ENCODE peak calls at places on chromosomes 13 and 19, in eight cellular contexts. D is pancreas; L is BJ; O is bronchial epithelial cell; X is CD4-positive, alpha-beta T cell; S is heart left ventricle; M is WERI-Rb-1; A is Peyer's patch. T is an unnamed sample.

GRCh38 chr19:55481148-55482127 is 3.5 kb upstream of the NAT14 start:
- DNase-seq in M (no peak), D (peak), O (no peak), A (no peak), L (no peak), X (no peak), S (peak), T (no peak)

GRCh38 chr13:33281951-33282595 is 3.5 kb downstream of the STARD13 start:
- DNase-seq in X (no peak), O (peak), M (no peak), L (no peak), A (no peak), D (no peak), S (no peak), T (peak)

GRCh38 chr19:10918359-10918758 is 10.1 kb downstream of the YIPF2 start:
- DNase-seq in A (no peak), M (peak), O (no peak), D (no peak), X (no peak), L (no peak), S (no peak), T (no peak)

GRCh38 chr19:51098366-51099069 is 9.7 kb downstream of the CTU1 start:
- DNase-seq in D (no peak), S (peak), A (peak), L (no peak), M (no peak), O (no peak), X (peak), T (no peak)

GRCh38 chr13:46961719-46962118 is 64.9 kb upstream of the HTR2A start:
- DNase-seq in S (no peak), M (no peak), X (no peak), A (no peak), D (no peak), O (peak), L (peak), T (peak)

GRCh38 chr19:46639356-46640061 is 3.5 kb upstream of the GNG8 start:
- DNase-seq in S (peak), A (no peak), O (no peak), L (peak), M (peak), X (no peak), D (peak), T (peak)

GRCh38 chr19:6204212-6204611 is 68.7 kb downstream of the ACSBG2 start:
- DNase-seq in S (no peak), O (no peak), L (no peak), A (no peak), D (no peak), M (no peak), X (no peak), T (no peak)

GRCh38 chr19:6260912-6261636 is 18.7 kb downstream of the MLLT1 start:
- DNase-seq in O (no peak), A (no peak), M (peak), D (no peak), X (no peak), S (no peak), L (no peak), T (no peak)

GRCh38 chr19:51311388-51312257 is at the start of gene IGLON5:
- DNase-seq in O (no peak), S (no peak), D (no peak), L (no peak), X (no peak), A (no peak), M (peak), T (no peak)

GRCh38 chr13:44680746-44681355 is 104.7 kb upstream of the TSC22D1 start:
- DNase-seq in M (no peak), L (no peak), O (no peak), S (no peak), A (no peak), D (no peak), X (no peak), T (no peak)

GRCh38 chr13:47110833-47111240 is 214.0 kb upstream of the HTR2A start:
- DNase-seq in X (no peak), O (no peak), S (no peak), A (no peak), L (no peak), D (no peak), M (no peak), T (no peak)

GRCh38 chr13:24995225-24995804 is 100.6 kb upstream of the PABPC3 start:
- DNase-seq in O (peak), X (peak), M (peak), L (peak), D (no peak), A (no peak), S (no peak), T (peak)

GRCh38 chr19:54100560-54100959 is at the start of gene OSCAR:
- DNase-seq in M (no peak), D (no peak), S (no peak), X (no peak), L (no peak), A (no peak), O (no peak), T (no peak)

GRCh38 chr19:33381101-33381500 is 7.6 kb downstream of the CEBPG start:
- DNase-seq in M (no peak), L (no peak), D (no peak), O (no peak), A (no peak), S (no peak), X (no peak), T (no peak)

GRCh38 chr19:16361254-16361653 is 36.6 kb downstream of the KLF2 start:
- DNase-seq in A (no peak), X (no peak), S (no peak), D (no peak), O (no peak), M (no peak), L (no peak), T (no peak)

GRCh38 chr19:21586341-21587116 is 81.1 kb downstream of the ZNF429 start:
- DNase-seq in A (no peak), M (no peak), L (no peak), S (peak), O (no peak), X (no peak), D (peak), T (no peak)

GRCh38 chr13:32594339-32594738 is 8.1 kb downstream of the PDS5B start:
- DNase-seq in A (no peak), L (no peak), M (no peak), X (no peak), O (peak), D (no peak), S (no peak), T (peak)

GRCh38 chr19:15243236-15243957 is 11.1 kb upstream of the EPHX3 start:
- DNase-seq in L (no peak), D (no peak), O (no peak), S (no peak), M (no peak), X (no peak), A (no peak), T (no peak)

GRCh38 chr13:75913925-75914324 is 277.8 kb downstream of the LMO7 start:
- DNase-seq in L (no peak), O (no peak), X (no peak), D (no peak), M (no peak), A (no peak), S (no peak), T (no peak)

GRCh38 chr19:31947436-31947835 is 398.0 kb upstream of the ZNF507 start:
- DNase-seq in D (no peak), X (no peak), L (no peak), S (no peak), M (no peak), A (no peak), O (no peak), T (no peak)

GRCh38 chr19:31946491-31946890 is 398.9 kb upstream of the ZNF507 start:
- DNase-seq in M (no peak), A (no peak), S (no peak), D (no peak), L (no peak), O (no peak), X (no peak), T (no peak)

GRCh38 chr19:31944286-31944685 is 401.1 kb upstream of the ZNF507 start:
- DNase-seq in L (no peak), A (no peak), S (no peak), O (no peak), M (no peak), X (no peak), D (no peak), T (no peak)

GRCh38 chr19:31943778-31944177 is 401.6 kb upstream of the ZNF507 start:
- DNase-seq in D (no peak), M (no peak), A (no peak), X (no peak), L (no peak), S (no peak), O (no peak), T (no peak)

DNA sequence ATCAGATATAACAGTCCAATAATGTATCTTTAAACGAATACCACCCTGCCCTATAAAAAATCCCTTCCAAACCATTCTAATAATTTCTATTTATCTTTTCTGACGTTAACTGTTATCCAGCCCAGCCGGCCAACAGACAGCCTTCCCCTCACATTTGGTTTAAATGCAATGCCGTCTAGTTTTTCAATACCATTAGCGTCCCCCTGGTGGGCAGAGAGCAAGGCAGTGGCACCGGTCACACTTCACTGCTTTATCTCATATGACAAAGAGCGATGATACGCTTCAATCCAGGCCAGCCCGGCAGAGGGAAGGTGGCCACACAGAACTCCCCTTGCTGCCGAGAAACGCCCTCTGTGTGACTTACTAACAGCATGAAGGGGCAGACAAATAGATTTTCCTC is 402.1 kb upstream of the ZNF507 start:
- DNase-seq in O (no peak), D (no peak), L (no peak), S (no peak), A (no peak), X (no peak), M (peak), T (no peak)
- TF ChIP-seq CTCF in O (no peak), D (no peak), L (no peak), S (no peak), A (no peak), X (no peak), M (peak), T (no peak)

DNA sequence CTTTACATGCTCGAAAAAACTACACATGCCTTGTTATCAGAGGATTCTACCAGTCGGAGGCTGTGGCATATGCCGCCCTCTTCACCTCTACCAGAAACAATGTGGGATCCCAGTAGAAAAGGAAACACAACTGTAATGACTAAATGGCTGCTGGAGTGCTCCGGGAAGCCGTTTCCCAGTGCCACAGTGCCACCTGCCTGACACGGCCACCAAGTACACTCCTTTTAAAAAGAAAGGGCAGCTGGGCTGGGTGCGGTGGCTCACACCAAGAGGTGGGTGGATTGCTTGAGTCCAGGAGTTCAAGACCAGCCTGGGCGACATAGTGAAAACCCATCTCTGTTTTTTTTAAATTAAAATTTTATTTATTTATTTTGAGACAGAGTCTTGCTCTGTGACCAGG is 67.3 kb downstream of the TRPM4 start:
- DNase-seq in O (peak), X (no peak), L (no peak), D (peak), M (peak), A (peak), S (peak), T (peak)
- TF ChIP-seq CTCF in O (peak), X (no peak), L (peak), D (no peak), M (peak), A (peak), S (peak), T (peak)

GRCh38 chr13:30112602-30113435 is 194.5 kb downstream of the KATNAL1 start:
- DNase-seq in S (peak), A (peak), O (peak), M (peak), D (peak), X (peak), L (peak), T (peak)

GRCh38 chr13:30110301-30111070 is 196.9 kb downstream of the KATNAL1 start:
- DNase-seq in X (no peak), L (no peak), A (no peak), S (no peak), O (no peak), D (no peak), M (no peak), T (no peak)

GRCh38 chr13:30109471-30110135 is 197.7 kb downstream of the KATNAL1 start:
- DNase-seq in A (no peak), X (no peak), M (no peak), D (no peak), S (no peak), O (no peak), L (no peak), T (no peak)

GRCh38 chr13:30113531-30113930 is 193.8 kb downstream of the KATNAL1 start:
- DNase-seq in O (no peak), D (no peak), M (peak), A (no peak), L (no peak), S (no peak), X (no peak), T (no peak)

DNA sequence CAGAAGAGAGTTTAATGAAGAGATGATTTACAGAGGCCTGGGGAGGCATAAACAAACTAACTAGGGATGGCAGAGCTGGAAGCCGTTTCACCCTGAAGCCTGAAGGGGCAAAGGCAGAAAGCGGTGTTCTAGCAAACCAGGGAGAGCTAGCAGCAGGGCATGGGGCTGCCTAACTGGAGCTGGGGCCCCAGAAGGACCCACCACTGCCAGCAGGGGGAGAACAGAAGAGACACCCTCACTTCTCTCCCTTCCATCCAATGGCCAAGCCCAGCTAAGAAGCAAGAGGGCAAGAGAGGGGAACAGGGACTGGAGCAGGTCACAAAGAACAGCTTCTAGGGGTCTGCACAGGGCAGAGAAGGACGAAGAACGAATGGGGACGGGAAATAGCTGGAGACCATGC is 195.5 kb downstream of the KATNAL1 start:
- DNase-seq in X (no peak), M (no peak), L (no peak), O (no peak), A (no peak), S (no peak), D (no peak), T (no peak)
- TF ChIP-seq CTCF in X (no peak), M (peak), L (peak), O (peak), A (no peak), S (no peak), D (no peak), T (peak)

GRCh38 chr13:105979131-105979530 is 556.3 kb downstream of the EFNB2 start:
- DNase-seq in S (no peak), D (no peak), O (peak), X (no peak), A (no peak), L (no peak), M (no peak), T (no peak)

GRCh38 chr13:105979586-105979985 is 555.9 kb downstream of the EFNB2 start:
- DNase-seq in L (no peak), M (peak), O (peak), X (no peak), S (no peak), A (no peak), D (no peak), T (no peak)

GRCh38 chr13:105984236-105984635 is 551.2 kb downstream of the EFNB2 start:
- DNase-seq in L (no peak), S (no peak), M (no peak), D (no peak), X (no peak), O (peak), A (no peak), T (no peak)

GRCh38 chr13:105982219-105982618 is 553.2 kb downstream of the EFNB2 start:
- DNase-seq in X (no peak), D (no peak), O (no peak), A (no peak), S (no peak), L (no peak), M (peak), T (no peak)
- TF ChIP-seq CTCF in X (no peak), D (no peak), O (no peak), A (no peak), S (no peak), L (no peak), M (peak), T (no peak)

GRCh38 chr13:98349731-98350305 is 172.7 kb upstream of the RNF113B start:
- DNase-seq in S (no peak), D (no peak), X (no peak), L (no peak), A (no peak), O (no peak), M (peak), T (no peak)
- TF ChIP-seq CTCF in S (peak), D (no peak), X (no peak), L (no peak), A (peak), O (peak), M (peak), T (no peak)

DNA sequence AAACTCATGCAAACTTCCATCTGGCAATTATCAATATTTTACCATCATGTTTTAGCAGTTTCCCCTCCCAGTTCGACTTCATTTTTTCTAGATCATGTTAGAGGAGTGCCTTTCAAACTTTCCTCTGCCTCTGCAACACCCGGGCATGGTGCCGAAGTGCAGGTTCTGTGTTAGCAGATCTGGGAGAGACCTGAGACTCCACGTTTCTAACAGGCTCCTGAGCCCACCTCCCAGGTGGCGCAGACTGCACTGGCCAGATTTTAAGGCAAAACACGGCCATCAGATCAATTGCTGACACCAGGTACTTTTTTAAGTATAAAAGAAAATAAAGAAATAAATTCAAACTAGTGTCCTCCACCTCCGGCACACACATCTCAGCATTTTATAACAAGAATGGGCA is 128.2 kb upstream of the SOX1 start:
- DNase-seq in X (no peak), M (no peak), A (no peak), O (no peak), L (no peak), D (no peak), S (no peak), T (no peak)
- TF ChIP-seq CTCF in X (no peak), M (no peak), A (no peak), O (no peak), L (no peak), D (no peak), S (no peak), T (no peak)

DNA sequence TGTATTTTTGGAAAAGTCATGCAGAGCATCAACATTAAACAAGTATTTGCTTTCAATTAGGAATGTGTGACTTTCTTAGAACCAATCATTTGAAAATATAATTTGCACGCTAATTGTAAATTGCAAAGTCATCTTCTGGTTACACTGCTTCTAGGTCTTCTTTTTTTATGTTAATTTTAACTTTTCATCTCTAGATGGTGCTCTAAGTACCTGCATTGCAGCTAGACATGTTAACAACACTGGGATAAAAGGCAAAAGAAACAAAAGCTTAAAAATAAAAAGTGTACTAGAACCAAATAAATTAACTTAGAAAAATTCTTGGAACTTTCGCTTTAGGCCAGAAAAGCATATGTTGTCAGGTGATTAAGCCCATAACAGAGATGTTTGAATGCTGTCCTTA is 2758.2 kb downstream of the PCDH9 start:
- DNase-seq in D (no peak), L (no peak), A (no peak), O (peak), X (no peak), M (no peak), S (no peak), T (peak)
- TF ChIP-seq CTCF in D (no peak), L (peak), A (no peak), O (peak), X (no peak), M (no peak), S (no peak), T (peak)

GRCh38 chr13:30194906-30195305 is 112.4 kb downstream of the KATNAL1 start:
- DNase-seq in M (no peak), S (no peak), X (no peak), O (no peak), D (no peak), A (no peak), L (no peak), T (no peak)

GRCh38 chr13:30191491-30192100 is 115.8 kb downstream of the KATNAL1 start:
- DNase-seq in O (peak), S (no peak), D (no peak), X (no peak), A (peak), M (no peak), L (no peak), T (peak)

GRCh38 chr13:30193279-30194234 is 113.8 kb downstream of the KATNAL1 start:
- DNase-seq in S (no peak), D (no peak), M (no peak), A (no peak), X (no peak), O (peak), L (no peak), T (no peak)

GRCh38 chr13:30192320-30193093 is 114.8 kb downstream of the KATNAL1 start:
- DNase-seq in X (no peak), A (no peak), L (no peak), M (no peak), S (no peak), O (no peak), D (no peak), T (no peak)

GRCh38 chr13:30196025-30196424 is 111.3 kb downstream of the KATNAL1 start:
- DNase-seq in A (no peak), O (no peak), L (no peak), M (peak), D (no peak), S (no peak), X (no peak), T (peak)
- TF ChIP-seq CTCF in A (no peak), O (no peak), L (no peak), M (no peak), D (no peak), S (no peak), X (no peak), T (no peak)

T was measured in HFFc6.